ENCODE peak calls at places on chromosomes 6 and 20, in five cellular contexts. P, O, X, A and J are unnamed samples.

GRCh38 chr20:38970302-38970701 is 8.2 kb downstream of the DHX35 start:
- DNase-seq in P (no peak), A (no peak), X (no peak), O (no peak), J (no peak)

GRCh38 chr20:13447385-13448180 is 191.1 kb downstream of the TASP1 start:
- DNase-seq in X (no peak), P (no peak), A (no peak), O (no peak), J (peak; percentile 13)

GRCh38 chr6:14875678-14876063 is 370.2 kb upstream of the JARID2 start:
- DNase-seq in X (no peak), O (no peak), P (no peak), A (no peak), J (no peak)

GRCh38 chr6:125954735-125955410 is 1.7 kb upstream of the HINT3 start:
- DNase-seq in O (no peak), X (no peak), A (no peak), P (no peak), J (no peak)

GRCh38 chr6:111596784-111597183 is 8.9 kb downstream of the TRAF3IP2 start:
- DNase-seq in A (no peak), O (no peak), P (no peak), X (no peak), J (no peak)

GRCh38 chr6:159106627-159107241 is 61.9 kb upstream of the TAGAP start:
- DNase-seq in O (peak; percentile 72), A (no peak), X (no peak), P (peak; percentile 71), J (peak; percentile 68)

GRCh38 chr20:60294627-60295026 is 336.4 kb downstream of the CDH26 start:
- DNase-seq in P (no peak), O (no peak), X (no peak), A (no peak), J (no peak)

GRCh38 chr6:113842165-113842564 is 15.0 kb upstream of the MARCKS start:
- DNase-seq in A (no peak), P (no peak), X (no peak), O (no peak), J (no peak)

GRCh38 chr6:135871878-135872277 is 20.4 kb downstream of the PDE7B start:
- DNase-seq in O (no peak), A (no peak), X (no peak), P (no peak), J (no peak)

GRCh38 chr6:133341607-133342158 is 100.5 kb downstream of the EYA4 start:
- DNase-seq in A (peak; percentile 15), X (no peak), O (no peak), P (no peak), J (no peak)

GRCh38 chr6:139372326-139373153 is 1.9 kb downstream of the CITED2 start:
- DNase-seq in A (no peak), P (no peak), O (no peak), X (no peak), J (no peak)

GRCh38 chr6:163663575-163663974 is 249.1 kb downstream of the QKI start:
- DNase-seq in A (no peak), P (no peak), O (peak; percentile 69), X (no peak), J (no peak)

GRCh38 chr6:104705095-104705707 is 154.5 kb downstream of the HACE1 start:
- DNase-seq in X (no peak), P (no peak), A (peak; percentile 34), O (no peak), J (no peak)

GRCh38 chr6:127120787-127121636 is 2.5 kb downstream of the RSPO3 start:
- DNase-seq in O (peak; percentile 88), X (peak; percentile 61), P (no peak), A (peak; percentile 29), J (peak; percentile 68)
- H3K27me3 ChIP-seq in O (no peaks in the 10 kb centered on the region), X (peaks cover 19% of the 10 kb centered on the region), P (peaks cover 31% of the 10 kb centered on the region), A (peaks cover 43% of the 10 kb centered on the region), J (peaks cover 18% of the 10 kb centered on the region)

GRCh38 chr20:25149986-25150385 is 45.5 kb upstream of the ENTPD6 start:
- DNase-seq in A (no peak), X (no peak), O (no peak), P (no peak), J (no peak)

GRCh38 chr20:25148982-25149846 is 46.3 kb upstream of the ENTPD6 start:
- DNase-seq in A (no peak), X (no peak), P (no peak), O (no peak), J (no peak)

GRCh38 chr20:25147716-25148115 is 47.8 kb upstream of the ENTPD6 start:
- DNase-seq in A (no peak), X (no peak), O (no peak), P (no peak), J (no peak)

GRCh38 chr20:25146976-25147375 is 48.5 kb upstream of the ENTPD6 start:
- DNase-seq in A (no peak), P (no peak), O (no peak), X (no peak), J (no peak)

GRCh38 chr20:25148181-25148981 is 47.1 kb upstream of the ENTPD6 start:
- DNase-seq in X (no peak), O (peak; percentile 63), P (no peak), A (no peak), J (no peak)
- H3K4me3 ChIP-seq in X (no peak overlapping the region), O (peak overlapping the region; percentile 38), P (peak overlapping the region; percentile 13), A (peak overlapping the region; percentile 45), J (no peak overlapping the region)

DNA sequence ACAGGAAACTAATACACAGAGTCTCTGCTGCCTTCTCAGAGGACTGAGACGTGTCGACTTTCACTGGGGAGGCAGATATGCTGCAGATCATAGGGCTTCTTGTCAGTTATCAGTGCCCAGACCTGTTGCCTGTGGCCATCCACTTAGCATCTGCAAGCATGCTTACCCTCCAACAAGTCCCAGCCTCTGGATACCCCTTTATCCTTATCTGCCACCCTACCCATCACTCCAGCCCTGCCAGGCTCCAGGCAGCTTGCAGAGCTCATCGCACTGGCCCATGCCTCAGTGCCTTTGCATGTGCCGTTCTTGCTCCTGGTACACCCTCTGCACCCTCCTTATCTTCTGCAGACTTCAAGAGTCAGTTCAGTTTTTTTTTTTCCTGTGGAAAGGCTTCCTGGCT is 119.2 kb downstream of the TOX2 start:
- DNase-seq in P (no peak), O (no peak), X (no peak), A (no peak), J (no peak)
- H3K27me3 ChIP-seq in P (no peaks in the 10 kb centered on the region), O (no peaks in the 10 kb centered on the region), X (no peaks in the 10 kb centered on the region), A (no peaks in the 10 kb centered on the region), J (no peaks in the 10 kb centered on the region)

GRCh38 chr6:108348655-108349349 is 53.9 kb downstream of the AFG1L start:
- DNase-seq in P (no peak), X (no peak), O (no peak), A (no peak), J (no peak)

GRCh38 chr6:108355890-108356289 is 61.0 kb downstream of the AFG1L start:
- DNase-seq in P (no peak), A (no peak), X (no peak), O (no peak), J (no peak)

GRCh38 chr6:108350528-108350927 is 55.7 kb downstream of the AFG1L start:
- DNase-seq in P (no peak), O (no peak), A (no peak), X (no peak), J (no peak)

GRCh38 chr6:108353853-108354252 is 59.0 kb downstream of the AFG1L start:
- DNase-seq in A (no peak), X (no peak), P (no peak), O (no peak), J (no peak)
- H3K4me3 ChIP-seq in A (no peak overlapping the region), X (no peak overlapping the region), P (no peak overlapping the region), O (no peak overlapping the region), J (no peak overlapping the region)

GRCh38 chr20:63055575-63056235 is 48.9 kb upstream of the BHLHE23 start:
- DNase-seq in P (no peak), A (no peak), O (peak; percentile 50), X (peak; percentile 12), J (no peak)

GRCh38 chr20:63052571-63053429 is 46.0 kb upstream of the BHLHE23 start:
- DNase-seq in X (peak; percentile 8), P (no peak), A (no peak), O (peak; percentile 44), J (no peak)

GRCh38 chr20:63054695-63055240 is 48.0 kb upstream of the BHLHE23 start:
- DNase-seq in A (no peak), X (peak; percentile 14), O (peak; percentile 38), P (no peak), J (no peak)

GRCh38 chr20:63053430-63054102 is 46.8 kb upstream of the BHLHE23 start:
- DNase-seq in O (no peak), A (no peak), X (peak; percentile 3), P (no peak), J (no peak)

DNA sequence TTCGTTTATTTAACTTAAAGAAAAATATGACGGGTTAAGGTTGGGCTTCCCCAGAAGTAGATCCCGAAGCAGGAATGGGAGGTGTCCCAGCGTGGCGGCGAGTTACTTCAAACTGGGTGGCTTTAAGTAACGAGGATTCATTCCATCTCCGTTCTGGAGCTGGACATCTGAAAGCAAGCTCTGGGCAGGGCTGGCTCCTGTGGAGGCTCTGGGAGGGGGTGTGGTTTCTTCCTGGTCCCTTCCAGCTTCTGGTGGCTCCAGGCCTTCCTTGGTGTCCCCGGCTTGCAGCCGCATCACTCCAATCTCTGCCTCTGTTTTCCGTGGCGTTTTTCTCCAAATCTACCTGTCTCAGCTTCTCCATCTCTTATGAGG is 47.3 kb upstream of the BHLHE23 start:
- DNase-seq in P (no peak), O (peak; percentile 8), X (no peak), A (no peak), J (no peak)
- H3K27me3 ChIP-seq in P (no peaks in the 10 kb centered on the region), O (no peaks in the 10 kb centered on the region), X (no peaks in the 10 kb centered on the region), A (peaks cover 26% of the 10 kb centered on the region), J (peaks cover 32% of the 10 kb centered on the region)

GRCh38 chr6:5261545-5262109 is 314 bp downstream of the FARS2 start:
- DNase-seq in X (no peak), P (no peak), O (no peak), A (peak; percentile 11), J (no peak)

GRCh38 chr6:5260111-5260620 is 584 bp downstream of the LYRM4 start:
- DNase-seq in O (peak; percentile 77), A (no peak), X (peak; percentile 70), P (peak; percentile 22), J (peak; percentile 59)

GRCh38 chr6:5257400-5257799 is 3.4 kb downstream of the LYRM4 start:
- DNase-seq in O (no peak), P (no peak), X (no peak), A (no peak), J (no peak)

GRCh38 chr6:5260661-5261544 is at the start of the genes FARS2 and LYRM4:
- DNase-seq in A (peak; percentile 44), O (peak; percentile 96), P (peak; percentile 55), X (peak; percentile 94), J (peak; percentile 91)

DNA sequence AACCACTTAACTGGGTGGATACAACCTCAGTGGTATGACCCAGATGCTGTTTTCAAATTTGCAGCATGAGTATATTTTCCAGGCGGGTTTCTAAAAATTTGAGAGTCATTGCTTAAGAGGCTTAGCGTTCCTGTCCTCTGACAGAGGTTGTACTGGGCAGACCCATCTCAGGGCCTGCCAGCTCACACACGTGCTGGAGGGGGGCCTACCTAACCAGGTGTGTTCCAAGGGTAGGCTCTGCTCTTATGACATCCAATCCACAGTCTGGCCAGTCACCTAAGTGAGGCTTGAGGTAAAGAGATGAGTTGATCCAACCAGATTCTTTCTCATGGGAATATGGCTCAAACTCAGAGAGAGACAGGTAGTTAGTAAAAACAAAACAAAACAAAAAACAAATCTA is 1.3 kb downstream of the LYRM4 start:
- DNase-seq in X (no peak), P (no peak), O (no peak), A (no peak), J (no peak)
- H3K4me3 ChIP-seq in X (peak overlapping the region; percentile 74), P (no peak overlapping the region), O (peak overlapping the region; percentile 85), A (peak overlapping the region; percentile 14), J (peak overlapping the region; percentile 96)